ENCODE peak calls at places on chromosomes 16 and 17, in six cellular contexts. O is endothelial cell of umbilical vein, G is transverse colon, V is vagina, M is HCT116, W is H1. A is an unnamed sample.

GRCh38 chr17:80270836-80271235 is 10.2 kb downstream of the RNF213 start:
- DNase-seq in M (no peak), O (no peak), V (no peak), W (peak; percentile 90), G (no peak), A (no peak)

GRCh38 chr16:57604177-57604576 is 24.3 kb upstream of the ADGRG1 start:
- DNase-seq in M (no peak), G (no peak), O (no peak), V (peak; percentile 46), W (no peak), A (no peak)

GRCh38 chr17:55699178-55699865 is 23.3 kb downstream of the TMEM100 start:
- DNase-seq in G (no peak), V (no peak), W (no peak), O (no peak), M (no peak), A (no peak)

GRCh38 chr17:8372422-8372821 is 4.1 kb downstream of the KRABD2 start:
- DNase-seq in V (no peak), M (no peak), W (no peak), G (no peak), O (no peak), A (no peak)

GRCh38 chr17:72447251-72447640 is 326.4 kb downstream of the SOX9 start:
- DNase-seq in G (no peak), O (no peak), M (no peak), W (no peak), V (no peak), A (no peak)

GRCh38 chr16:55035037-55035436 is 104.4 kb downstream of the IRX5 start:
- DNase-seq in M (peak; percentile 19), O (no peak), V (peak; percentile 40), G (no peak), W (peak; percentile 92), A (no peak)

GRCh38 chr16:30659507-30660423 is 1.5 kb downstream of the FBRS start:
- DNase-seq in O (peak; percentile 19), V (no peak), G (peak; percentile 46), W (no peak), M (no peak), A (no peak)

GRCh38 chr16:29883987-29884386 is 15.4 kb downstream of the SEZ6L2 start:
- DNase-seq in V (no peak), G (no peak), O (no peak), M (no peak), W (no peak), A (no peak)

GRCh38 chr16:54986404-54986803 is 55.7 kb downstream of the IRX5 start:
- DNase-seq in W (no peak), G (no peak), M (no peak), O (no peak), V (no peak), A (no peak)

GRCh38 chr17:32114536-32114935 is 27.8 kb upstream of the RHOT1 start:
- DNase-seq in M (no peak), W (no peak), V (no peak), G (no peak), O (no peak), A (no peak)

GRCh38 chr17:10051112-10051511 is 146.0 kb upstream of the RCVRN start:
- DNase-seq in O (no peak), W (no peak), G (no peak), V (no peak), M (no peak), A (no peak)

GRCh38 chr17:10052414-10052813 is 146.0 kb downstream of the GAS7 start:
- DNase-seq in O (no peak), M (no peak), V (no peak), W (no peak), G (no peak), A (no peak)

GRCh38 chr17:15414502-15415348 is 52.7 kb downstream of the CDRT4 start:
- DNase-seq in G (no peak), O (no peak), W (no peak), M (no peak), V (no peak), A (peak; percentile 43)

GRCh38 chr17:17898673-17899072 is 61.9 kb upstream of the SREBF1 start:
- DNase-seq in M (no peak), O (no peak), V (no peak), W (no peak), G (no peak), A (no peak)

GRCh38 chr16:90078594-90078895 is 1.4 kb upstream of the PRDM7 start:
- DNase-seq in M (no peak), V (no peak), W (no peak), O (no peak), G (no peak), A (no peak)

GRCh38 chr16:7025616-7026190 is 306.9 kb upstream of the RBFOX1 start:
- DNase-seq in O (no peak), V (no peak), M (no peak), W (peak; percentile 94), G (peak; percentile 66), A (peak; percentile 65)

GRCh38 chr17:7323731-7324437 is 5.3 kb downstream of the NEURL4 start:
- DNase-seq in O (peak; percentile 32), G (peak; percentile 65), M (no peak), W (peak; percentile 99), V (no peak), A (no peak)

GRCh38 chr16:27246439-27246838 is 22.1 kb downstream of the NSMCE1 start:
- DNase-seq in O (no peak), G (no peak), V (no peak), M (no peak), W (no peak), A (peak; percentile 15)

GRCh38 chr16:5865231-5865630 is 767.6 kb upstream of the EEF2KMT start:
- DNase-seq in W (no peak), V (no peak), G (no peak), M (no peak), O (no peak), A (no peak)

GRCh38 chr16:9578459-9578858 is 487.0 kb downstream of the HAPSTR1 start:
- DNase-seq in W (no peak), V (no peak), M (no peak), O (no peak), G (no peak), A (no peak)

GRCh38 chr16:4339455-4339854 is 11.7 kb downstream of the PAM16 start:
- DNase-seq in W (no peak), M (no peak), G (no peak), V (no peak), O (no peak), A (no peak)

GRCh38 chr17:79986441-79987186 is 49.1 kb downstream of the TBC1D16 start:
- DNase-seq in O (no peak), V (no peak), M (no peak), G (no peak), W (no peak), A (no peak)

GRCh38 chr17:73669771-73670170 is 25.5 kb upstream of the SDK2 start:
- DNase-seq in V (no peak), M (no peak), G (no peak), W (no peak), O (no peak), A (no peak)

GRCh38 chr16:24841291-24841690 is 4.5 kb upstream of the SLC5A11 start:
- DNase-seq in G (no peak), O (no peak), W (no peak), M (no peak), V (no peak), A (no peak)

GRCh38 chr17:15266325-15266950 is 1.3 kb upstream of the PMP22 start:
- DNase-seq in O (no peak), W (peak; percentile 22), V (no peak), G (no peak), M (no peak), A (no peak)

GRCh38 chr16:67278773-67279295 is 498 bp upstream of the PLEKHG4 start:
- DNase-seq in M (no peak), O (no peak), V (no peak), W (peak; percentile 74), G (peak; percentile 40), A (no peak)

GRCh38 chr17:80892019-80892855 is 99.4 kb upstream of the CHMP6 start:
- DNase-seq in G (peak; percentile 23), O (peak; percentile 91), W (no peak), M (peak; percentile 91), V (no peak), A (no peak)

GRCh38 chr16:85046957-85047866 is 19.6 kb downstream of the KIAA0513 start:
- DNase-seq in W (no peak), M (no peak), V (no peak), G (peak; percentile 72), O (no peak), A (no peak)
- TF ChIP-seq POLR2AphosphoS5 in W (no peak), M (no peak), V (no peak), G (no peak), O (no peak), A (no peak)

GRCh38 chr17:81900181-81900820 is 1.7 kb upstream of the NPB start:
- DNase-seq in V (no peak), O (no peak), W (no peak), M (no peak), G (no peak), A (no peak)

GRCh38 chr17:81902023-81902652 is at the start of gene NPB:
- DNase-seq in O (no peak), W (peak; percentile 75), M (no peak), G (no peak), V (no peak), A (no peak)

GRCh38 chr17:81899514-81900166 is 2.4 kb upstream of the NPB start:
- DNase-seq in W (no peak), O (no peak), M (no peak), V (no peak), G (no peak), A (no peak)

GRCh38 chr17:81902653-81903414 is 796 bp downstream of the NPB start:
- DNase-seq in W (no peak), V (no peak), G (no peak), M (no peak), O (no peak), A (no peak)

GRCh38 chr17:81901167-81902022 is 643 bp upstream of the NPB start:
- DNase-seq in W (no peak), G (no peak), V (no peak), O (no peak), M (no peak), A (no peak)
- TF ChIP-seq POLR2A in W (no peak), G (peak; percentile 5), V (no peak), O (no peak), M (no peak), A (no peak)

GRCh38 chr17:49046912-49047311 is 49.7 kb downstream of the IGF2BP1 start:
- DNase-seq in O (no peak), V (no peak), G (no peak), M (no peak), W (no peak), A (no peak)
- TF ChIP-seq CTCF in O (no peak), V (no peak), G (no peak), M (no peak), W (no peak), A (no peak)

GRCh38 chr16:2776500-2777139 is 460 bp downstream of the ELOB start:
- DNase-seq in M (no peak), W (no peak), O (peak; percentile 39), V (no peak), G (no peak), A (no peak)

GRCh38 chr16:2777231-2777902 is at the start of gene ELOB:
- DNase-seq in O (peak; percentile 85), M (peak; percentile 44), V (no peak), G (peak; percentile 91), W (peak; percentile 91), A (peak; percentile 83)

GRCh38 chr16:2779978-2780898 is 3.2 kb upstream of the ELOB start:
- DNase-seq in W (no peak), M (no peak), O (no peak), V (no peak), G (peak; percentile 6), A (peak; percentile 40)

GRCh38 chr16:2778692-2778958 is 1.5 kb upstream of the ELOB start:
- DNase-seq in O (no peak), M (no peak), V (no peak), W (no peak), G (no peak), A (no peak)

GRCh38 chr16:2779151-2779920 is 2.3 kb upstream of the ELOB start:
- DNase-seq in G (peak; percentile 6), V (no peak), M (no peak), W (no peak), O (no peak), A (no peak)
- TF ChIP-seq POLR2AphosphoS5 in G (no peak), V (no peak), M (peak; percentile 55), W (no peak), O (peak; percentile 37), A (no peak)

A was measured in breast epithelium.